ENCODE peak calls at places on chromosomes 6 and 20, in six cellular contexts. L is HCT116, K is uterus, H is MM.1S, I is right lobe of liver, N is cardiac muscle cell. T is an unnamed sample.

GRCh38 chr6:147322299-147323162 is 118.3 kb downstream of the STXBP5 start:
- DNase-seq in L (no peak), K (no peak), H (no peak), I (no peak), N (no peak), T (no peak)

GRCh38 chr20:43749734-43750294 is 23.0 kb upstream of the GTSF1L start:
- DNase-seq in L (peak; percentile 29), K (peak; percentile 38), H (peak; percentile 73), I (peak; percentile 81), N (peak; percentile 79), T (peak; percentile 30)

GRCh38 chr6:54770328-54770727 is 76.2 kb upstream of the FAM83B start:
- DNase-seq in L (no peak), K (no peak), H (no peak), I (no peak), N (no peak), T (no peak)

GRCh38 chr20:20938131-20938530 is 168.0 kb downstream of the LINC00237 start:
- DNase-seq in L (no peak), K (no peak), H (no peak), I (no peak), N (no peak), T (no peak)

GRCh38 chr20:22559711-22560305 is 24.6 kb downstream of the FOXA2 start:
- DNase-seq in L (no peak), K (no peak), H (no peak), I (no peak), N (no peak), T (no peak)

GRCh38 chr6:52325695-52326471 is 36.1 kb upstream of the PAQR8 start:
- DNase-seq in L (no peak), K (no peak), H (no peak), I (no peak), N (peak; percentile 27), T (no peak)

GRCh38 chr20:22303523-22303922 is 280.8 kb downstream of the FOXA2 start:
- DNase-seq in L (peak; percentile 18), K (no peak), H (no peak), I (no peak), N (peak; percentile 4), T (no peak)

GRCh38 chr20:35190556-35190955 is 18.7 kb downstream of the PROCR start:
- DNase-seq in L (no peak), K (no peak), H (no peak), I (no peak), N (no peak), T (no peak)

GRCh38 chr6:31209137-31209536 is 38.7 kb upstream of the POU5F1 start:
- DNase-seq in L (no peak), K (no peak), H (no peak), I (no peak), N (no peak), T (no peak)

GRCh38 chr6:29942275-29943052 is at the start of gene HLA-A:
- DNase-seq in L (peak; percentile 87), K (peak; percentile 97), H (peak; percentile 93), I (peak; percentile 90), N (peak; percentile 94), T (peak; percentile 84)

GRCh38 chr6:5094327-5094726 is 9.2 kb downstream of the PPP1R3G start:
- DNase-seq in L (no peak), K (no peak), H (no peak), I (no peak), N (no peak), T (no peak)

GRCh38 chr20:14741616-14742015 is 404.2 kb upstream of the FLRT3 start:
- DNase-seq in L (no peak), K (no peak), H (no peak), I (no peak), N (no peak), T (no peak)

GRCh38 chr20:63745961-63746765 is 6.6 kb downstream of the SLC2A4RG start:
- DNase-seq in L (no peak), K (no peak), H (no peak), I (no peak), N (no peak), T (no peak)

GRCh38 chr6:149098700-149099276 is 218.7 kb upstream of the TAB2 start:
- DNase-seq in L (no peak), K (no peak), H (no peak), I (no peak), N (no peak), T (no peak)

GRCh38 chr6:158008894-158009891 is 27.5 kb downstream of the SYNJ2 start:
- DNase-seq in L (no peak), K (peak; percentile 64), H (no peak), I (peak; percentile 85), N (no peak), T (no peak)

GRCh38 chr6:26311385-26312095 is 53.5 kb upstream of the BTN3A2 start:
- DNase-seq in L (peak; percentile 71), K (peak; percentile 46), H (peak; percentile 64), I (no peak), N (no peak), T (no peak)

GRCh38 chr20:7924692-7925091 is 15.6 kb downstream of the HAO1 start:
- DNase-seq in L (no peak), K (no peak), H (no peak), I (no peak), N (no peak), T (no peak)

GRCh38 chr6:119129148-119129967 is 50.9 kb upstream of the FAM184A start:
- DNase-seq in L (peak; percentile 72), K (no peak), H (peak; percentile 74), I (no peak), N (peak; percentile 74), T (no peak)

GRCh38 chr6:161422710-161423109 is 148.8 kb upstream of the AGPAT4 start:
- DNase-seq in L (no peak), K (no peak), H (no peak), I (no peak), N (no peak), T (no peak)

GRCh38 chr6:158232445-158233213 is 64.5 kb downstream of the GTF2H5 start:
- DNase-seq in L (no peak), K (peak; percentile 60), H (peak; percentile 19), I (peak; percentile 67), N (peak; percentile 68), T (no peak)

GRCh38 chr6:19873031-19873430 is 35.9 kb downstream of the ID4 start:
- DNase-seq in L (no peak), K (no peak), H (no peak), I (no peak), N (no peak), T (no peak)

GRCh38 chr6:150098155-150098554 is 29.2 kb upstream of the ULBP3 start:
- DNase-seq in L (no peak), K (no peak), H (no peak), I (no peak), N (no peak), T (no peak)

GRCh38 chr6:98470821-98471220 is 363.6 kb upstream of the POU3F2 start:
- DNase-seq in L (no peak), K (no peak), H (no peak), I (no peak), N (peak; percentile 19), T (no peak)

GRCh38 chr6:100663219-100663863 is 198.6 kb upstream of the SIM1 start:
- DNase-seq in L (no peak), K (no peak), H (no peak), I (no peak), N (no peak), T (no peak)

GRCh38 chr6:44201200-44201599 is 15.5 kb upstream of the MYMX start:
- DNase-seq in L (no peak), K (no peak), H (no peak), I (no peak), N (no peak), T (no peak)

GRCh38 chr6:1801401-1801800 is 191.7 kb downstream of the FOXC1 start:
- DNase-seq in L (no peak), K (no peak), H (no peak), I (no peak), N (no peak), T (no peak)

GRCh38 chr6:160030103-160030502 is 61.2 kb downstream of the IGF2R start:
- DNase-seq in L (no peak), K (peak; percentile 85), H (no peak), I (peak; percentile 84), N (peak; percentile 87), T (peak; percentile 62)

GRCh38 chr6:36054965-36055364 is 27.4 kb downstream of the MAPK14 start:
- DNase-seq in L (no peak), K (no peak), H (peak; percentile 19), I (no peak), N (peak; percentile 23), T (no peak)

GRCh38 chr20:22561965-22562581 is 22.3 kb downstream of the FOXA2 start:
- DNase-seq in L (no peak), K (no peak), H (no peak), I (no peak), N (no peak), T (no peak)

GRCh38 chr6:38192011-38192410 is 372.5 kb downstream of the ZFAND3 start:
- DNase-seq in L (no peak), K (no peak), H (no peak), I (peak; percentile 23), N (peak; percentile 32), T (no peak)
- H3K27ac ChIP-seq in L (no peak overlapping the region), K (no peak overlapping the region), H (no peak overlapping the region), I (no peak overlapping the region), N (no peak overlapping the region), T (no peak overlapping the region)

GRCh38 chr6:116556814-116557403 is 3.4 kb downstream of the CALHM4 start:
- DNase-seq in L (no peak), K (no peak), H (no peak), I (no peak), N (no peak), T (no peak)

GRCh38 chr6:116560130-116560529 is 6.6 kb downstream of the CALHM4 start:
- DNase-seq in L (no peak), K (no peak), H (no peak), I (no peak), N (no peak), T (no peak)

GRCh38 chr6:116561377-116562018 is 7.9 kb downstream of the CALHM4 start:
- DNase-seq in L (peak; percentile 55), K (peak; percentile 82), H (peak; percentile 55), I (peak; percentile 71), N (peak; percentile 72), T (peak; percentile 33)

GRCh38 chr6:116556065-116556464 is 2.5 kb downstream of the CALHM4 start:
- DNase-seq in L (no peak), K (no peak), H (no peak), I (no peak), N (no peak), T (no peak)

GRCh38 chr6:116557863-116558262 is 4.3 kb downstream of the CALHM4 start:
- DNase-seq in L (peak; percentile 66), K (no peak), H (no peak), I (no peak), N (peak; percentile 62), T (no peak)
- H3K4me1 ChIP-seq in L (peaks cover 29% of the 10 kb centered on the region), K (no peaks in the 10 kb centered on the region), H (no peaks in the 10 kb centered on the region), I (peaks cover 11% of the 10 kb centered on the region), N (peaks cover 5% of the 10 kb centered on the region), T (no peaks in the 10 kb centered on the region)

GRCh38 chr20:41540459-41540858 is 77.7 kb downstream of the CHD6 start:
- DNase-seq in L (no peak), K (no peak), H (no peak), I (no peak), N (no peak), T (no peak)
- TF ChIP-seq CTCF in L (no peak), K (no peak), H (no peak), I (no peak), N (no peak), T (no peak)

GRCh38 chr6:141443032-141443431 is 689.7 kb upstream of the GJE1 start:
- DNase-seq in L (no peak), K (no peak), H (no peak), I (no peak), N (no peak), T (no peak)

GRCh38 chr6:141443668-141444067 is 689.1 kb upstream of the GJE1 start:
- DNase-seq in L (no peak), K (no peak), H (no peak), I (no peak), N (no peak), T (no peak)

GRCh38 chr6:141437685-141438084 is 695.0 kb upstream of the GJE1 start:
- DNase-seq in L (no peak), K (no peak), H (peak; percentile 20), I (no peak), N (no peak), T (no peak)
- H3K27ac ChIP-seq in L (no peak overlapping the region), K (no peak overlapping the region), H (no peak overlapping the region), I (no peak overlapping the region), N (no peak overlapping the region), T (no peak overlapping the region)